ENCODE peak calls at places on chromosome 18, in six cellular contexts. Y is K562, O is H1, D is HepG2, R is GM12892, M is GM12878. F is an unnamed sample.

GRCh38 chr18:24913507-24914147 is 438.3 kb downstream of the ZNF521 start:
- DNase-seq in Y (no peak), O (no peak), D (no peak), R (no peak), M (no peak), F (no peak)

GRCh38 chr18:58013241-58014211 is 30.5 kb upstream of the NEDD4L start:
- DNase-seq in Y (no peak), O (no peak), D (peak; percentile 99), R (no peak), M (no peak), F (no peak)

GRCh38 chr18:68817584-68817983 is 19.7 kb downstream of the CCDC102B start:
- DNase-seq in Y (no peak), O (no peak), D (no peak), R (no peak), M (no peak), F (no peak)

GRCh38 chr18:3966985-3967856 is 487.9 kb downstream of the DLGAP1 start:
- DNase-seq in Y (no peak), O (no peak), D (no peak), R (no peak), M (no peak), F (no peak)

GRCh38 chr18:58541137-58541788 is 87.6 kb downstream of the ALPK2 start:
- DNase-seq in Y (peak; percentile 8), O (peak; percentile 23), D (no peak), R (no peak), M (no peak), F (no peak)

GRCh38 chr18:47417807-47418206 is 166.3 kb upstream of the SKOR2 start:
- DNase-seq in Y (no peak), O (no peak), D (no peak), R (no peak), M (no peak), F (no peak)

GRCh38 chr18:35189510-35189909 is 51.3 kb upstream of the ZNF397 start:
- DNase-seq in Y (no peak), O (no peak), D (no peak), R (no peak), M (no peak), F (no peak)

GRCh38 chr18:55380574-55380973 is 207.4 kb downstream of the TCF4 start:
- DNase-seq in Y (no peak), O (no peak), D (no peak), R (no peak), M (no peak), F (no peak)

GRCh38 chr18:750456-750855 is 38.0 kb upstream of the ENOSF1 start:
- DNase-seq in Y (no peak), O (no peak), D (no peak), R (no peak), M (no peak), F (no peak)

GRCh38 chr18:2918761-2919550 is 72.2 kb downstream of the EMILIN2 start:
- DNase-seq in Y (no peak), O (no peak), D (no peak), R (no peak), M (no peak), F (no peak)

GRCh38 chr18:3209859-3210569 is 9.8 kb downstream of the MYOM1 start:
- DNase-seq in Y (no peak), O (no peak), D (no peak), R (no peak), M (peak; percentile 20), F (no peak)

GRCh38 chr18:21799706-21800105 is 59.1 kb downstream of the MIB1 start:
- DNase-seq in Y (no peak), O (no peak), D (no peak), R (no peak), M (no peak), F (no peak)

GRCh38 chr18:37778417-37779165 is 213.0 kb upstream of the CELF4 start:
- DNase-seq in Y (peak; percentile 68), O (peak; percentile 84), D (peak; percentile 37), R (peak; percentile 47), M (no peak), F (peak; percentile 53)

GRCh38 chr18:74689251-74689650 is 91.6 kb downstream of the ZNF407 start:
- DNase-seq in Y (no peak), O (no peak), D (no peak), R (no peak), M (no peak), F (no peak)

GRCh38 chr18:70072678-70073077 is 125.0 kb upstream of the CD226 start:
- DNase-seq in Y (no peak), O (no peak), D (peak; percentile 34), R (no peak), M (no peak), F (no peak)

GRCh38 chr18:11040823-11041712 is 108.3 kb downstream of the PIEZO2 start:
- DNase-seq in Y (peak; percentile 43), O (no peak), D (peak; percentile 94), R (no peak), M (no peak), F (no peak)

GRCh38 chr18:73614812-73615211 is 532.8 kb downstream of the FBXO15 start:
- DNase-seq in Y (no peak), O (no peak), D (no peak), R (no peak), M (no peak), F (no peak)

GRCh38 chr18:63975632-63976031 is 5.8 kb downstream of the SERPINB8 start:
- DNase-seq in Y (no peak), O (no peak), D (no peak), R (no peak), M (no peak), F (no peak)

GRCh38 chr18:12405066-12405465 is 2.7 kb upstream of the PRELID3A start:
- DNase-seq in Y (no peak), O (no peak), D (no peak), R (no peak), M (no peak), F (no peak)

GRCh38 chr18:8461544-8461943 is 147.7 kb upstream of the RAB12 start:
- DNase-seq in Y (no peak), O (no peak), D (no peak), R (no peak), M (no peak), F (no peak)

GRCh38 chr18:21548647-21549046 is 51.9 kb downstream of the ESCO1 start:
- DNase-seq in Y (no peak), O (no peak), D (no peak), R (no peak), M (no peak), F (no peak)

GRCh38 chr18:9392726-9393125 is 58.2 kb downstream of the TWSG1 start:
- DNase-seq in Y (no peak), O (no peak), D (no peak), R (no peak), M (no peak), F (no peak)

GRCh38 chr18:54835944-54836343 is 7.7 kb downstream of the RAB27B start:
- DNase-seq in Y (no peak), O (no peak), D (no peak), R (no peak), M (no peak), F (no peak)

GRCh38 chr18:79529296-79529695 is 133.6 kb downstream of the NFATC1 start:
- DNase-seq in Y (no peak), O (no peak), D (no peak), R (no peak), M (no peak), F (no peak)

GRCh38 chr18:79528296-79528695 is 132.6 kb downstream of the NFATC1 start:
- DNase-seq in Y (no peak), O (no peak), D (no peak), R (no peak), M (no peak), F (no peak)

GRCh38 chr18:79527656-79528055 is 131.9 kb downstream of the NFATC1 start:
- DNase-seq in Y (no peak), O (no peak), D (no peak), R (no peak), M (no peak), F (no peak)

GRCh38 chr18:79529991-79530390 is 134.3 kb downstream of the NFATC1 start:
- DNase-seq in Y (no peak), O (no peak), D (no peak), R (no peak), M (no peak), F (no peak)

GRCh38 chr18:79528846-79529245 is 133.1 kb downstream of the NFATC1 start:
- DNase-seq in Y (peak; percentile 70), O (peak; percentile 34), D (peak; percentile 36), R (peak; percentile 71), M (no peak), F (peak; percentile 82)
- TF ChIP-seq POLR2A in Y (no peak), O (no peak), D (no peak), R (no peak), M (no peak), F (no peak)

DNA sequence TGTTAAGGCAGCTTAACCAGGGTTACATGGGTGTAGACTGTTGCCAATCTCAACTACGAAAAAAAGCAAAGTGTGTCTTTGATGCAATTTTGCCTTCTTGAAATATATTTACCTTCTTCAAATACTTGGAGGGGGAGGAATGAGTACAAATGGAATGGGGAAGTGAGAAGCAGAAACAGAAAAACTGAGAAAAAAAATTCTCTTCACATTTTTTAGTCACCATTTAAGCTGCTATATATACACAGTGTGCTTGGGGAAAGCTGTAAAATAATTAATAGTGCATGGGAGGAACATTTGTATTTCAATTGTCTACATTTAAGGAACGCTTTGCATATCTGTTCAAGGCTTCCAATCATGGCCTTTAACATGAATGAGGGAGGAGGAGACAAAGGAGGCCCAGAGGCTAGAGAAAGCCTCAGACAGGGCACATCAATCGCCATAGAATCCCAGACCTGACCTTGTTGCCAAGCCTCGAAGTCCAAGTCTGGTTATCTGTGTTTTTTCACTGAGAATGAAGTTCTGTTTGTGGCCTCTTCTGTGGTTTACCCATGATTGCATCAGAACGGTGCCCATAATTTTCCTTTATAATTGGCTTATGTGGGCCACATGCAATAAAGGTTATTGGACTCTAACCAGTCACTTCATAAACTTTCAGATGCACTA is 158.6 kb downstream of the PIK3C3 start:
- DNase-seq in Y (no peak), O (no peak), D (peak; percentile 64), R (no peak), M (no peak), F (no peak)
- TF ChIP-seq TAF1 in Y (no peak), O (no peak), D (no peak), R (no peak), M (no peak), F (no peak)

GRCh38 chr18:51153659-51154371 is 43.7 kb downstream of the MEX3C start:
- DNase-seq in Y (no peak), O (no peak), D (no peak), R (peak; percentile 48), M (peak; percentile 62), F (peak; percentile 38)
- TF ChIP-seq POLR2A in Y (no peak), O (no peak), D (no peak), R (no peak), M (peak; percentile 84), F (no peak)

DNA sequence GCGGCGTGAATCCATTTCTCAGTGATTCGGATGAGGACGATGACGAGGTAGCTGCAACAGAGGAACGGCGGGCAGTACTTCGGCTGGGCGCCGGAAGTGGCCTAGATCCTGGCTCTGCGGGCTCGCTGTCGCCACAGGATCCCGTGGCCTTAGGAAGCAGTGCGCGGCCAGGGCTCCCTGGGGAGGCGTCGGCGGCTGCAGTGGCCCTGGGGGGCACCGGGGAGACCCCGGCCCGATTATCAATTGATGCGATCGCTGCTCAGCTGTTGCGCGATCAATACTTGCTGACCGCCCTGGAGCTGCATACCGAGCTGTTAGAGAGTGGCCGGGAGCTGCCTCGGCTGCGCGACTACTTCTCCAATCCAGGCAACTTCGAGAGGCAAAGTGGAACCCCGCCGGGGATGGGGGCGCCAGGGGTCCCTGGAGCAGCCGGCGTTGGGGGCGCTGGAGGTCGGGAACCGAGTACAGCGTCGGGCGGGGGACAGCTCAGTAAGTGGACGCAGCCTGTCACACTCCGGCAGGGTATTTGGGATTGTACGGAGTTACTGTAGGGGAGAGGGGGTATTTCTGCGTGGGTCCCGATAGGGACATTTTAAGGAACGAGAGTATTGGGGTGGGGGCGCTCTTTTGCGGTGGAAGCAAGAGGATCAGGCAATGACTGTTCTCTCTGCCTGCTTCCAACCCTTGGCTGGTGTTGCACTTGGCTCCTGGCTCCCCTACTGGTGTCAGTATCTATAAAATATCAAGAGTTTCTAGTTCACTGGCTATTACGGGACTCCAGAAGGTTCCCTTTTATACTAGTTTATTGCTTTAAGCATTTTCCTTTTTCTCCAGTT is 706 bp downstream of the RELCH start:
- DNase-seq in Y (peak; percentile 13), O (no peak), D (peak; percentile 17), R (peak; percentile 8), M (no peak), F (no peak)
- TF ChIP-seq TAF1 in Y (no peak), O (no peak), D (peak; percentile 42), R (no peak), M (no peak), F (no peak)